ENCODE peak calls at places on chromosomes 13 and 19, in ten cellular contexts. F is heart right ventricle, P is tibial nerve, Y is cardiac muscle cell, Z is GM12878, B is body of pancreas, D is right lobe of liver, J is upper lobe of right lung, I is neuronal stem cell, E is tibial artery. H is an unnamed sample. For H3K4me1, the result is how much of the 10 kb centered on the place peaks cover.

GRCh38 chr19:55962186-55962585 is 14.6 kb downstream of the NLRP8 start:
- DNase-seq in F (no peak), P (no peak), Y (no peak), Z (no peak), B (no peak), D (no peak), J (no peak), I (no peak), E (no peak), H (no peak)

GRCh38 chr13:114118086-114118762 is 14.2 kb downstream of the RASA3 start:
- DNase-seq in F (no peak), P (no peak), Y (no peak), Z (no peak), B (peak), D (no peak), J (no peak), I (no peak), E (peak), H (no peak)

GRCh38 chr19:33587150-33587549 is 34.6 kb upstream of the CHST8 start:
- DNase-seq in F (no peak), P (no peak), Y (no peak), Z (no peak), B (no peak), D (no peak), J (no peak), I (no peak), E (no peak), H (no peak)

GRCh38 chr13:65907656-65908441 is 1322.3 kb downstream of the PCDH9 start:
- DNase-seq in F (no peak), P (no peak), Y (no peak), Z (no peak), B (no peak), D (no peak), J (no peak), I (no peak), E (no peak), H (no peak)

GRCh38 chr13:80979035-80979641 is 638.2 kb upstream of the SPRY2 start:
- DNase-seq in F (no peak), P (no peak), Y (peak), Z (peak), B (peak), D (peak), J (no peak), I (peak), E (peak), H (peak)

GRCh38 chr19:19488875-19489690 is 26.3 kb downstream of the TSSK6 start:
- DNase-seq in F (peak), P (peak), Y (peak), Z (peak), B (peak), D (peak), J (peak), I (peak), E (peak), H (peak)

GRCh38 chr19:7512400-7512851 is 3.5 kb upstream of the ZNF358 start:
- DNase-seq in F (no peak), P (no peak), Y (no peak), Z (no peak), B (no peak), D (no peak), J (no peak), I (no peak), E (no peak), H (no peak)

GRCh38 chr19:13807421-13808021 is 12.3 kb downstream of the ZSWIM4 start:
- DNase-seq in F (no peak), P (no peak), Y (no peak), Z (no peak), B (no peak), D (no peak), J (no peak), I (no peak), E (no peak), H (no peak)

GRCh38 chr19:39704181-39705044 is at the start of gene LGALS14:
- DNase-seq in F (no peak), P (no peak), Y (no peak), Z (no peak), B (no peak), D (no peak), J (no peak), I (no peak), E (no peak), H (no peak)

GRCh38 chr19:46958542-46958941 is 61.1 kb upstream of the NPAS1 start:
- DNase-seq in F (no peak), P (no peak), Y (no peak), Z (no peak), B (no peak), D (no peak), J (no peak), I (no peak), E (no peak), H (no peak)

GRCh38 chr13:48370815-48371214 is 42.1 kb downstream of the LPAR6 start:
- DNase-seq in F (no peak), P (no peak), Y (no peak), Z (no peak), B (no peak), D (no peak), J (no peak), I (no peak), E (no peak), H (no peak)

GRCh38 chr13:35965226-35965927 is 165.8 kb downstream of the DCLK1 start:
- DNase-seq in F (no peak), P (no peak), Y (no peak), Z (no peak), B (no peak), D (no peak), J (no peak), I (no peak), E (no peak), H (no peak)

GRCh38 chr19:47280183-47280797 is 5.6 kb downstream of the INAFM1 start:
- DNase-seq in F (no peak), P (no peak), Y (no peak), Z (no peak), B (no peak), D (no peak), J (peak), I (no peak), E (no peak), H (peak)

GRCh38 chr13:39676315-39676876 is 20.9 kb downstream of the COG6 start:
- DNase-seq in F (no peak), P (no peak), Y (peak), Z (no peak), B (no peak), D (no peak), J (no peak), I (peak), E (no peak), H (peak)

GRCh38 chr13:73492811-73493210 is 434.0 kb downstream of the KLF5 start:
- DNase-seq in F (no peak), P (no peak), Y (no peak), Z (no peak), B (no peak), D (no peak), J (no peak), I (no peak), E (no peak), H (no peak)

GRCh38 chr13:49869514-49869913 is 66.6 kb downstream of the SPRYD7 start:
- DNase-seq in F (no peak), P (no peak), Y (peak), Z (no peak), B (no peak), D (no peak), J (no peak), I (no peak), E (no peak), H (peak)

GRCh38 chr19:9881720-9882119 is 46.6 kb downstream of the PIN1 start:
- DNase-seq in F (no peak), P (no peak), Y (no peak), Z (no peak), B (no peak), D (no peak), J (no peak), I (no peak), E (no peak), H (no peak)

GRCh38 chr13:98525452-98525851 is 51.5 kb downstream of the STK24 start:
- DNase-seq in F (no peak), P (no peak), Y (no peak), Z (no peak), B (no peak), D (no peak), J (peak), I (no peak), E (no peak), H (no peak)

GRCh38 chr19:38265213-38265861 is 964 bp downstream of the SPINT2 start:
- DNase-seq in F (no peak), P (no peak), Y (peak), Z (no peak), B (peak), D (no peak), J (peak), I (no peak), E (no peak), H (no peak)

GRCh38 chr13:32056316-32056715 is 24.7 kb downstream of the FRY start:
- DNase-seq in F (no peak), P (no peak), Y (no peak), Z (no peak), B (no peak), D (no peak), J (no peak), I (no peak), E (no peak), H (no peak)

GRCh38 chr19:4013886-4014540 is 6.5 kb downstream of the PIAS4 start:
- DNase-seq in F (no peak), P (no peak), Y (no peak), Z (no peak), B (no peak), D (peak), J (no peak), I (no peak), E (no peak), H (no peak)
- H3K4me3 ChIP-seq in F (no peak), P (peak), Y (no peak), Z (no peak), B (no peak), D (no peak), J (no peak), I (no peak), E (no peak), H (no peak)

GRCh38 chr19:29672319-29672932 is 7.2 kb downstream of the PLEKHF1 start:
- DNase-seq in F (no peak), P (no peak), Y (no peak), Z (no peak), B (no peak), D (peak), J (peak), I (no peak), E (no peak), H (no peak)

GRCh38 chr19:29672933-29673336 is 7.7 kb downstream of the PLEKHF1 start:
- DNase-seq in F (no peak), P (no peak), Y (no peak), Z (peak), B (no peak), D (no peak), J (peak), I (no peak), E (no peak), H (no peak)

GRCh38 chr19:29670255-29670654 is 5.0 kb downstream of the PLEKHF1 start:
- DNase-seq in F (no peak), P (no peak), Y (no peak), Z (no peak), B (no peak), D (no peak), J (no peak), I (no peak), E (no peak), H (no peak)

GRCh38 chr19:29673451-29674371 is 8.4 kb downstream of the PLEKHF1 start:
- DNase-seq in F (no peak), P (no peak), Y (no peak), Z (no peak), B (no peak), D (peak), J (peak), I (no peak), E (no peak), H (no peak)

GRCh38 chr19:29671393-29672076 is 6.3 kb downstream of the PLEKHF1 start:
- DNase-seq in F (peak), P (no peak), Y (no peak), Z (peak), B (peak), D (peak), J (peak), I (no peak), E (peak), H (peak)
- H3K27ac ChIP-seq in F (peak), P (peak), Y (no peak), Z (peak), B (no peak), D (peak), J (peak), I (no peak), E (no peak), H (no peak)

GRCh38 chr19:36114763-36115452 is at the start of gene POLR2I:
- DNase-seq in F (peak), P (peak), Y (peak), Z (peak), B (peak), D (peak), J (peak), I (peak), E (peak), H (peak)

GRCh38 chr19:36115453-36116343 is at the start of gene TBCB:
- DNase-seq in F (peak), P (peak), Y (peak), Z (no peak), B (no peak), D (peak), J (peak), I (no peak), E (peak), H (no peak)

GRCh38 chr19:36112678-36113077 is 1.7 kb downstream of the OVOL3 start:
- DNase-seq in F (no peak), P (no peak), Y (no peak), Z (no peak), B (no peak), D (no peak), J (no peak), I (no peak), E (no peak), H (no peak)

GRCh38 chr19:36113425-36113824 is 1.2 kb downstream of the POLR2I start:
- DNase-seq in F (no peak), P (no peak), Y (no peak), Z (no peak), B (no peak), D (no peak), J (no peak), I (no peak), E (no peak), H (no peak)

DNA sequence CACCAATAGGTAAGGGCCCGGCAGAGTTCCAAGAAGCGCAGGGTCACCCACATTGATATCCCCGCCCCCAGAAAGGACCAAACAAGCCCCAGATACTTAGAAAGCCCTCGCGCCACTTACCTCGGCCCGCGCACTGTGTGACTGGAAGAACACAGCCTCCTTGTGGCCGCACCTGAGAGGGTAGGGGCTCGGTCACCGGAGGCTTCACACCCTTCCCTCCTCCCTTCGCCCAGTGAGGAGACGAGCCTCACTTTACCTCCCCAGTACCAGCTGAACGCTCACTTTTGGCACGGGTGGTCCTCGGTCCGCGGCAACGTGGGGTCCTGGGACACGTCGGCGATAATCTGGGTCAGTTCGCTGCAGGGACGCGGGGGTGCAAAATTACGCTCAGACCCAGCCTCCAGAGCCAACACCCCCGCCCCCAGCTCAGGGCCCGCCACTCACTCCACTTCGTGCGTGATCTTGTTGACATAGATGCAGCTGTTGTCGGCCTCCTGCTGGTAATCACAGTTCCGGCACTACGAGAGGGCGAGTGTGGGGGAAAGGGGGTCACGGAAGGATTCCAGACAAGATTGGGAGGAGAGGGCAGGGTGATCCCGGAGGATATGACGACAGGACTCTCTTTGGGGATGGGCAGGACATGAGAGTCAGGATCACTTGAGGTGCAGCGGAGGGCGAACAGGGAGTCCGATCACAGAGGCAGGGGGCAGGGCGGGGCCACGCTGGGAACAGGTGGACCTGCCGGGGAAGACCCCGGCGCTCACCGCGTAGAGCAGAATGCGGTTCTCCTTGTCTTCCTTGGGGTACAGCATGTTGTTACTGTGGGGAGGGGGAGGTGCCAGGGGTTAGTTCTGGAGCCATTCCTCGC is 546 bp downstream of the POLR2I start:
- DNase-seq in F (no peak), P (no peak), Y (peak), Z (no peak), B (peak), D (no peak), J (no peak), I (no peak), E (peak), H (peak)
- H3K4me1 ChIP-seq in F (under half), P (under half), Y (under half), Z (under half), B (under half), D (under half), J (under half), I (under half), E (under half), H (under half)

DNA sequence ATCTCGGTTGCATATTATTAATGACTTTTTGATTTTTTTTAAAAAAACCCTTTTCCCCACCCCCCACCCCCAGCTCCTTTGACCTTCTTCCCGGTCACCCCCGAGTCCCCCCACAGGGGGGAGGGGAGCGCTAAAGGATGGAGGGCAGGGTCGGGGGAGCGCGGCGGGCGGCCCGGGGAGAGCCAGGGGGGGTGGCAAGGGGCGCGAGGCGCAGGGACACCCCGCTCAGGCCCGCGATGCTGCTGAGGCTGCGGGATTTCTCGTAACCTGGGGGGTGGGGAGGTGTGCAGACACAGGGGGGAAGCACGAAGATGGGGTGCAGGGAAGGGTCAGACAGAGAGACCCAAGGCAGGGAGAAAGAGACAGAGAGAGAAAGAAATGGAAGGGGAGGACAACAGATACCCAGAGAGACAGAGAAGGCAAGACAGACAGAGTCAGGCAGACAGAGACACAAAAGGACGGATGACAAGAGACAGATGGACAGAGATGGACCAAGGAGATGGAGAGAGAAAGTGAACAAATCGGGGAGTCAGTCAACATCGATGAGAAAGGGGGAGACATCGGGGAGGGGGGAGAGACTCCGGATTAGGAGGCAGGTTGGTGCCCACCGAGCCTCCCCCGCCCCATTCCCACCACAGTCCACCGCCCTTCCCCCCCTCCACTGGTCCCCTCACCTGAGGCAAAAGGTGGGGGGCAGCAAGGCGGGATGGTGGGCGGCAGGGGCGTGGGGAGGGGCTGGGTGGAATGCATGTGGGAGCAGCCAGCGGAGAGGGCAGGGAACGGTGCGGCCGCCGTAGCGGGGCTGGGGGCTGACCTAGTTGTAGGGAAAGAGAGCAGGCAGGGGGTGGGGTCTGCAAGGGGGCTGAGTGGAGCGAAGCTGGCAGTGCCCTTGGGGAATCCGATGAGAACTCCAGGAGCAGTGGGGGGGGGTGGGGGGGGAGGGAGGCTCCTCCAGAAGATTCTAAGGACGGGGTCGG is 14.2 kb downstream of the KCNC3 start:
- DNase-seq in F (no peak), P (no peak), Y (peak), Z (no peak), B (no peak), D (no peak), J (no peak), I (no peak), E (no peak), H (no peak)
- H3K4me3 ChIP-seq in F (no peak), P (no peak), Y (peak), Z (no peak), B (no peak), D (no peak), J (no peak), I (peak), E (no peak), H (no peak)

GRCh38 chr19:3655402-3656072 is 28.9 kb upstream of the CACTIN start:
- DNase-seq in F (no peak), P (no peak), Y (no peak), Z (no peak), B (no peak), D (no peak), J (no peak), I (no peak), E (no peak), H (peak)
- H3K27ac ChIP-seq in F (peak), P (no peak), Y (no peak), Z (no peak), B (no peak), D (no peak), J (no peak), I (no peak), E (no peak), H (peak)

GRCh38 chr13:51827254-51827653 is 17.7 kb downstream of the TMEM272 start:
- DNase-seq in F (no peak), P (no peak), Y (no peak), Z (no peak), B (no peak), D (no peak), J (no peak), I (no peak), E (no peak), H (no peak)
- H3K4me1 ChIP-seq in F (under half), P (under half), Y (under half), Z (under half), B (under half), D (under half), J (under half), I (under half), E (under half), H (under half)

GRCh38 chr19:50555447-50556235 is 12.6 kb downstream of the LRRC4B start:
- DNase-seq in F (peak), P (no peak), Y (peak), Z (no peak), B (no peak), D (no peak), J (no peak), I (no peak), E (no peak), H (peak)

GRCh38 chr19:50552540-50552939 is 15.7 kb downstream of the LRRC4B start:
- DNase-seq in F (no peak), P (no peak), Y (no peak), Z (no peak), B (no peak), D (no peak), J (no peak), I (no peak), E (no peak), H (no peak)

GRCh38 chr19:50553134-50553703 is 15.0 kb downstream of the LRRC4B start:
- DNase-seq in F (no peak), P (no peak), Y (no peak), Z (no peak), B (no peak), D (no peak), J (no peak), I (no peak), E (no peak), H (no peak)

GRCh38 chr19:50555033-50555432 is 13.2 kb downstream of the LRRC4B start:
- DNase-seq in F (no peak), P (no peak), Y (no peak), Z (no peak), B (no peak), D (no peak), J (no peak), I (no peak), E (no peak), H (no peak)

GRCh38 chr19:50554212-50554611 is 14.0 kb downstream of the LRRC4B start:
- DNase-seq in F (no peak), P (no peak), Y (no peak), Z (no peak), B (no peak), D (no peak), J (no peak), I (no peak), E (no peak), H (no peak)
- H3K4me3 ChIP-seq in F (no peak), P (no peak), Y (no peak), Z (no peak), B (no peak), D (no peak), J (no peak), I (no peak), E (no peak), H (no peak)